ENCODE peak calls at places on chromosomes 5 and 9, in five cellular contexts. S is GM23338, W is tibial artery, J is endothelial cell of umbilical vein, X is heart right ventricle. Q is an unnamed sample.

GRCh38 chr9:129276486-129277260 is 98.6 kb upstream of the IER5L start:
- DNase-seq in S (no peak), W (peak; percentile 53), J (no peak), X (peak; percentile 3), Q (no peak)

GRCh38 chr9:129803679-129804065 is 688 bp downstream of the TOR1B start:
- DNase-seq in S (no peak), W (no peak), J (peak; percentile 25), X (no peak), Q (no peak)

GRCh38 chr5:56279979-56280378 is 46.8 kb upstream of the ANKRD55 start:
- DNase-seq in S (no peak), W (no peak), J (peak; percentile 80), X (no peak), Q (peak; percentile 93)

GRCh38 chr9:109903515-109904138 is 123.6 kb downstream of the PALM2AKAP2 start:
- DNase-seq in S (peak; percentile 81), W (peak; percentile 70), J (peak; percentile 82), X (peak; percentile 82), Q (peak; percentile 51)

GRCh38 chr9:123191660-123192059 is 76.7 kb downstream of the STRBP start:
- DNase-seq in S (peak; percentile 26), W (no peak), J (no peak), X (no peak), Q (no peak)

GRCh38 chr9:137195525-137196220 is 4.9 kb downstream of the TPRN start:
- DNase-seq in S (no peak), W (no peak), J (no peak), X (no peak), Q (no peak)

GRCh38 chr5:177528631-177529030 is 11.9 kb upstream of the DDX41 start:
- DNase-seq in S (no peak), W (no peak), J (no peak), X (no peak), Q (no peak)

GRCh38 chr5:56019306-56020272 is 24.8 kb upstream of the IL6ST start:
- DNase-seq in S (no peak), W (no peak), J (no peak), X (no peak), Q (no peak)

GRCh38 chr9:129333961-129334743 is 156.1 kb upstream of the IER5L start:
- DNase-seq in S (peak; percentile 97), W (peak; percentile 96), J (peak; percentile 49), X (peak; percentile 88), Q (peak; percentile 85)

GRCh38 chr5:131220566-131220965 is 43.3 kb upstream of the CDC42SE2 start:
- DNase-seq in S (no peak), W (no peak), J (no peak), X (no peak), Q (no peak)

GRCh38 chr5:109485030-109485429 is 75.3 kb upstream of the PJA2 start:
- DNase-seq in S (no peak), W (peak; percentile 72), J (peak; percentile 47), X (peak; percentile 61), Q (no peak)

GRCh38 chr5:83199126-83199525 is 121.8 kb downstream of the XRCC4 start:
- DNase-seq in S (no peak), W (no peak), J (no peak), X (no peak), Q (no peak)

GRCh38 chr5:181037365-181037861 is 2.7 kb upstream of the BTNL9 start:
- DNase-seq in S (peak; percentile 30), W (no peak), J (no peak), X (peak; percentile 40), Q (no peak)

GRCh38 chr9:113912816-113913215 is 36.7 kb downstream of the ZNF618 start:
- DNase-seq in S (no peak), W (no peak), J (no peak), X (no peak), Q (no peak)
- H3K27ac ChIP-seq in S (no peak overlapping the region), W (peak overlapping the region; percentile 87), J (no peak overlapping the region), X (no peak overlapping the region), Q (no peak overlapping the region)

GRCh38 chr9:33106827-33107621 is 30.6 kb upstream of the SMU1 start:
- DNase-seq in S (peak; percentile 46), W (peak; percentile 76), J (peak; percentile 85), X (peak; percentile 78), Q (no peak)
- H3K27ac ChIP-seq in S (no peak overlapping the region), W (peak overlapping the region; percentile 68), J (peak overlapping the region; percentile 87), X (peak overlapping the region; percentile 69), Q (no peak overlapping the region)

GRCh38 chr5:98483301-98483700 is 290.2 kb upstream of the RGMB start:
- DNase-seq in S (no peak), W (no peak), J (no peak), X (no peak), Q (no peak)

GRCh38 chr5:98482321-98483111 is 290.9 kb upstream of the RGMB start:
- DNase-seq in S (no peak), W (no peak), J (no peak), X (no peak), Q (no peak)
- H3K27ac ChIP-seq in S (no peak overlapping the region), W (no peak overlapping the region), J (no peak overlapping the region), X (no peak overlapping the region), Q (no peak overlapping the region)

DNA sequence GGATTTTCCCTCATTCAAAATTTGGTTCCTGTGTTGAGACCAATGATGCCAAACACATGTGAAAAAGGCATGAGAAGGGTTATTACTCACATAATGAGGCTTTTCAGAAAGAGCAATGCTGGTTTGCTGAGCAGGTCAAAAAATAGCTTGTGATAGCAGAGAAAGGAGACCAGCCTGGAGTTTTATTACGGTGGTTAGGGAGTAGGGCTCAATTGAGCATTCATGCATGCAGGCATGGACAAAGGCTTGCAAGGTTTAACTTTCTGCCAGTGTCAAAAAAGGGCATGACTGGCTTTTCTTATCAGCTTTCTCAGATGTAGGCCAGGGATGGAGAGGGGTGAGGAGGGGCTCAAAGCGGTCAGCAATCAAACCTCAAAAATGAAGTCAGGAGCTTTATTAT is 628.3 kb downstream of the DNAH5 start:
- DNase-seq in S (no peak), W (no peak), J (no peak), X (no peak), Q (no peak)
- H3K27ac ChIP-seq in S (no peak overlapping the region), W (no peak overlapping the region), J (no peak overlapping the region), X (no peak overlapping the region), Q (no peak overlapping the region)

GRCh38 chr9:5714501-5715401 is 85.8 kb downstream of the RIC1 start:
- DNase-seq in S (peak; percentile 67), W (no peak), J (peak; percentile 36), X (no peak), Q (peak; percentile 3)

GRCh38 chr9:5721279-5722087 is 92.6 kb downstream of the RIC1 start:
- DNase-seq in S (no peak), W (no peak), J (no peak), X (no peak), Q (no peak)

GRCh38 chr9:5715548-5716127 is 86.7 kb downstream of the RIC1 start:
- DNase-seq in S (no peak), W (no peak), J (no peak), X (no peak), Q (no peak)

GRCh38 chr9:5718296-5719032 is 89.6 kb downstream of the RIC1 start:
- DNase-seq in S (no peak), W (no peak), J (peak; percentile 63), X (no peak), Q (no peak)

GRCh38 chr9:5719546-5719945 is 90.6 kb downstream of the RIC1 start:
- DNase-seq in S (no peak), W (no peak), J (peak; percentile 84), X (no peak), Q (no peak)
- H3K27ac ChIP-seq in S (no peak overlapping the region), W (no peak overlapping the region), J (peak overlapping the region; percentile 37), X (no peak overlapping the region), Q (no peak overlapping the region)

GRCh38 chr5:60674670-60675069 is 25.3 kb downstream of the DEPDC1B start:
- DNase-seq in S (no peak), W (no peak), J (no peak), X (no peak), Q (peak; percentile 3)
- H3K27ac ChIP-seq in S (no peak overlapping the region), W (no peak overlapping the region), J (no peak overlapping the region), X (no peak overlapping the region), Q (no peak overlapping the region)

GRCh38 chr9:124458441-124458840 is 8.2 kb downstream of the ADGRD2 start:
- DNase-seq in S (no peak), W (peak; percentile 44), J (no peak), X (no peak), Q (no peak)

GRCh38 chr9:124467410-124468060 is 17.3 kb downstream of the ADGRD2 start:
- DNase-seq in S (no peak), W (no peak), J (no peak), X (no peak), Q (no peak)

GRCh38 chr9:124457887-124458431 is 7.7 kb downstream of the ADGRD2 start:
- DNase-seq in S (no peak), W (peak; percentile 37), J (no peak), X (no peak), Q (no peak)

GRCh38 chr9:124465736-124466135 is 15.5 kb downstream of the ADGRD2 start:
- DNase-seq in S (no peak), W (no peak), J (no peak), X (no peak), Q (no peak)

GRCh38 chr9:124462739-124463138 is 12.5 kb downstream of the ADGRD2 start:
- DNase-seq in S (no peak), W (no peak), J (no peak), X (no peak), Q (no peak)
- H3K27ac ChIP-seq in S (no peak overlapping the region), W (no peak overlapping the region), J (no peak overlapping the region), X (no peak overlapping the region), Q (no peak overlapping the region)